ENCODE peak calls at places on chromosome 1, in eight cellular contexts. W is body of pancreas, C is dorsolateral prefrontal cortex, D is Panc1, V is HCT116, G is Peyer's patch, P is tibial artery, K is cardiac muscle cell. F is an unnamed sample.

GRCh38 chr1:47554901-47555300 is 117.1 kb downstream of the FOXD2 start:
- DNase-seq in W (no peak), C (no peak), D (no peak), V (no peak), G (no peak), P (no peak), K (no peak), F (no peak)

GRCh38 chr1:77687519-77687906 is 5.1 kb upstream of the ZZZ3 start:
- DNase-seq in W (peak), C (no peak), D (no peak), V (peak), G (no peak), P (no peak), K (peak), F (no peak)

GRCh38 chr1:171055966-171056643 is 34.6 kb upstream of the FMO3 start:
- DNase-seq in W (no peak), C (no peak), D (no peak), V (no peak), G (no peak), P (no peak), K (no peak), F (no peak)

GRCh38 chr1:161439280-161440232 is 65.7 kb upstream of the FCGR2A start:
- DNase-seq in W (peak), C (no peak), D (no peak), V (no peak), G (peak), P (no peak), K (peak), F (no peak)

GRCh38 chr1:181148636-181149035 is 60.1 kb downstream of the IER5 start:
- DNase-seq in W (no peak), C (no peak), D (no peak), V (no peak), G (no peak), P (no peak), K (no peak), F (peak)

GRCh38 chr1:54887665-54888071 is 673 bp upstream of the DHCR24 start:
- DNase-seq in W (no peak), C (no peak), D (no peak), V (no peak), G (no peak), P (no peak), K (peak), F (no peak)

GRCh38 chr1:206439205-206439604 is 31.1 kb upstream of the IKBKE start:
- DNase-seq in W (no peak), C (no peak), D (no peak), V (no peak), G (no peak), P (no peak), K (no peak), F (no peak)

GRCh38 chr1:45859221-45859620 is 55.8 kb downstream of the MAST2 start:
- DNase-seq in W (no peak), C (no peak), D (no peak), V (no peak), G (no peak), P (no peak), K (no peak), F (no peak)

GRCh38 chr1:79151006-79151796 is 144.7 kb upstream of the ADGRL4 start:
- DNase-seq in W (no peak), C (no peak), D (no peak), V (no peak), G (no peak), P (no peak), K (peak), F (no peak)

GRCh38 chr1:43603004-43603403 is 46.9 kb upstream of the KDM4A start:
- DNase-seq in W (no peak), C (no peak), D (no peak), V (no peak), G (no peak), P (no peak), K (no peak), F (peak)

GRCh38 chr1:235650341-235651169 is 971 bp upstream of the GNG4 start:
- DNase-seq in W (peak), C (no peak), D (no peak), V (no peak), G (peak), P (no peak), K (no peak), F (no peak)

GRCh38 chr1:234928642-234929041 is 200.0 kb downstream of the TOMM20 start:
- DNase-seq in W (no peak), C (no peak), D (no peak), V (no peak), G (peak), P (peak), K (no peak), F (no peak)

DNA sequence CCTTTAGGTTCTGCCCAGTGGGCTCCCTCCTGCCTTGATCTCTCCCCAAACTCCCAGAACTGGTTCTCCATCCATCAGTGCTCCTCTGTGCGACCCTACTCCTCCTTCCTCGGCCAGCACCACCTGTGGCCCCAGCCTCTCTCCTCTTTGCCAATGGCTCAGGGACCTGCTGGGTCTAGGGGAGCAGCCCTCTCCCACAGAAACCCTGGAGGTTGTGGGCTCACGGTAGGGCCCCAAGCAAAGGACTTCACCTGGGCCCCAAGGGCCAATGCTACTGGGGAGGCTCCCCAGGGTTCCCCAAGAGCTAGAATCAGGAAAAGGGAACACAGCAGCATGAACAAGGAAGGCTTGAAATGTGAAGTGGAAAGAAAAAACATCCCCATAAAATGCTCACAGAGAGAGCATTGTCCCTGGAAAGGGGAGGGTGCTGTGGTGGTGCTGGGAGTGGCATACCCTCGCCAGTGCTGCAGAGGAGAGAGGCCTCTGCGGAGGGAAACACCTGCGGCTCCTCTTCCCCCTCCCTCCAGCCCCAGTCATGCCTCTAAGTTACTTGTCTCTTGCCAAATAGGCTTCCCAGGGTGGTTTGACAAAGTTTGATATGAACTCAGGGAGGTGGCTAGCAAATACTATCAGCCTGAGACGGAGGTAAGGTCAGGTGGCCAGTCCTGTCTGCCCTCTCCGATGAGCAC is 2.5 kb downstream of the TMEM63A start:
- DNase-seq in W (peak), C (peak), D (no peak), V (no peak), G (no peak), P (no peak), K (no peak), F (no peak)
- H3K27ac ChIP-seq in W (peak), C (peak), D (no peak), V (no peak), G (peak), P (peak), K (no peak), F (no peak)

GRCh38 chr1:9444532-9444931 is 94.7 kb upstream of the SLC25A33 start:
- DNase-seq in W (no peak), C (no peak), D (no peak), V (no peak), G (no peak), P (no peak), K (no peak), F (peak)
- TF ChIP-seq CTCF in W (no peak), C (no peak), D (no peak), V (no peak), G (no peak), P (no peak), K (no peak), F (no peak)

DNA sequence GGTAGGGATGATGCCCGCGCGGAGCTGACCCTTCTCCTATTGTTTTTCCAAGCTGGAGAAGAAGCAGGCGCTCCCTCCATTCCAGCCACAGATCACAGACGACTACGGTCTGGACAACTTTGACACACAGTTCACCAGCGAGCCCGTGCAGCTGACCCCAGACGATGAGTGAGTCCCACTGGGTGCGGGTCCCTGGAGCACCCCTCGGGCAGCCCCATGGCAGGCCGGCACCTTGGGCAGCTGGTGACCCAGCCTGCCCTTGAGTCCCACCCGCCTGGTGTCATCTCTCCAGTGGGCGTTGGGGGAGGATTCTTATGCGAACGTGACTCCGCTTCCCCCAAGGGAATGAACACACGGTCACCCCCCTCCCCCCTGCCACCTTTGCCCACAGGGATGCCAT is 10.0 kb downstream of the FAAP20 start:
- DNase-seq in W (no peak), C (no peak), D (no peak), V (no peak), G (no peak), P (no peak), K (no peak), F (no peak)
- H3K27ac ChIP-seq in W (no peak), C (no peak), D (no peak), V (no peak), G (no peak), P (no peak), K (no peak), F (no peak)

DNA sequence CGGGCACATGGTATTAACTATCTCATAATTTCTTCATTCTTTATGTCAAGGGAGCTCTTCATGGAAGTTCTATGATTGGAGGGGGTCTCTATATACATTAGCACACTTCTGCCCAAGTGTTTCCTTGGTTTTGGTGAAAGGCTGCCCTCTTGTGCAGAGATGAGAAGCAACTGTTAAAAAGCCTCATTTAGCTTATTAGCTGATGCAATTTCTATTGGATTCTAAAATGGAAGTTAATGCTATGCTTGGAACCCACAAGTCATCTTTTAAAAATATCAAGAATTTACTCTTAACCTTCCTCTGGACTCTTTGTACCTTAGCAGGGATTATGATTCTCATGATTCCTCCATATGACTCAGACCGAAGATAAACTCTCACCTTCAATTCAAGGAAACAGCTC is 328.9 kb downstream of the PTBP2 start:
- DNase-seq in W (no peak), C (no peak), D (no peak), V (peak), G (no peak), P (no peak), K (peak), F (no peak)
- TF ChIP-seq CTCF in W (no peak), C (peak), D (peak), V (peak), G (no peak), P (peak), K (peak), F (peak)

GRCh38 chr1:154422521-154422920 is 17.4 kb downstream of the IL6R start:
- DNase-seq in W (no peak), C (no peak), D (no peak), V (no peak), G (no peak), P (no peak), K (no peak), F (peak)

GRCh38 chr1:154420961-154421924 is 16.1 kb downstream of the IL6R start:
- DNase-seq in W (no peak), C (no peak), D (no peak), V (no peak), G (no peak), P (no peak), K (no peak), F (no peak)

GRCh38 chr1:154425172-154425571 is 20.0 kb downstream of the IL6R start:
- DNase-seq in W (no peak), C (no peak), D (no peak), V (no peak), G (no peak), P (no peak), K (peak), F (no peak)

GRCh38 chr1:154423988-154424326 is 18.8 kb downstream of the IL6R start:
- DNase-seq in W (no peak), C (no peak), D (no peak), V (no peak), G (no peak), P (no peak), K (no peak), F (no peak)

GRCh38 chr1:154423303-154423987 is 18.3 kb downstream of the IL6R start:
- DNase-seq in W (no peak), C (no peak), D (no peak), V (no peak), G (no peak), P (no peak), K (peak), F (peak)
- H3K27ac ChIP-seq in W (peak), C (peak), D (peak), V (no peak), G (peak), P (peak), K (no peak), F (peak)

DNA sequence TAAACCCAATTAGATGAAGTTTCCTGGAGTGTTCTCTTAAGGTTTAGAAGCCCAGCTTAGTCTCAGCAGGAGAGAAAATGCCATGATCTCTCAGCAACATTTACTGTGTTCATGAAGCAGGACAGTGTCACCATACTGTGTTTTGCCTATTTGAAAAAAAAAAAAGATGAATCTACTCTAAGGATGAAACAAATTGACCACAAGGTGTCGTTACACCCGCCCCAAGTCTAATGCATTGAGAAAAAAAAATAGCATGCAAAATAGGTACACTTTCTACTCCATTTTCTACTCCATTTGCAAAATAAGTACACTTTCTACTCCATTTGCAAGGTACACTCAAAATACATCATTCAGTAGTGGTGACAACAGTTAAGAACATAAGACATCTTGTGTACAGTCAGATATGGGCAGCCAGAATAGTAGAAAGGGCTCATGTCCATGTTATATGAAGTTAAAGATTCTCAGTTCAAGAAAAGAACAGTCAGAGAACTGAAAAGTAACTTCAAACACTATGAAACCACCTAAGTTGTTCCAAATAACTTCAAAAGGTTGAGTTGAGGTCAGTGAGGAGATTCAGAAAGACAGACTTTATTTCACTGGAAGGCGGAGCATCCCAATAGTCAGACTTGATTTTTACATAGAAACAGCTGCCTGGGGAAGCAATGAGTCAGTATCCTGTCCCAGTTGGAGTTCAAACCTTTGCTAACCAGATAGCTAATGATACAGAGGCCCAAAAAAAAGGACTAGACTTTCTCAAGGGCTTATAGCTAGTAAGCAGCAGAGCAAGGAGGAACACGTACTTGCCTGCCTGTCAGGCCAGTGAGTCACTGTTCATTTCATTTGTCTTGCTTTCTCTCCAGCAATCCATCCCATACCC is 13.3 kb downstream of the PLPPR5 start:
- DNase-seq in W (no peak), C (no peak), D (no peak), V (peak), G (no peak), P (no peak), K (peak), F (peak)
- TF ChIP-seq CTCF in W (peak), C (no peak), D (peak), V (peak), G (peak), P (no peak), K (peak), F (peak)